ENCODE peak calls at places on chromosomes 3 and 15, in ten cellular contexts. K, J, V, X, U, M, R, S, G and T are unnamed samples.

GRCh38 chr3:141050913-141051632 is at the start of gene SPSB4:
- DNase-seq in R (peak), M (peak), J (peak), U (no peak), V (peak), K (peak), X (no peak), G (peak), S (peak), T (peak)

GRCh38 chr3:3200632-3201212 is 21.2 kb upstream of the CRBN start:
- DNase-seq in S (peak), R (peak), M (peak), J (no peak), X (peak), V (peak), K (peak), U (peak), G (peak), T (peak)

GRCh38 chr3:166114448-166114847 is 277.2 kb upstream of the BCHE start:
- DNase-seq in X (no peak), V (no peak), K (no peak), M (no peak), S (no peak), J (no peak), R (no peak), G (no peak), U (no peak), T (no peak)

GRCh38 chr3:3792391-3792790 is 6.8 kb upstream of the LRRN1 start:
- DNase-seq in R (no peak), S (no peak), K (no peak), X (no peak), M (no peak), G (no peak), U (no peak), V (no peak), J (no peak), T (no peak)

GRCh38 chr3:10763248-10763620 is 52.8 kb upstream of the SLC6A11 start:
- DNase-seq in X (no peak), G (no peak), R (no peak), J (no peak), K (no peak), V (no peak), U (no peak), S (no peak), M (no peak), T (no peak)

GRCh38 chr3:21094686-21095085 is 656.3 kb downstream of the ZNF385D start:
- DNase-seq in R (no peak), X (no peak), J (no peak), U (no peak), G (no peak), K (no peak), M (no peak), S (no peak), V (no peak), T (no peak)

GRCh38 chr3:43246956-43247355 is 39.4 kb upstream of the SNRK start:
- DNase-seq in R (no peak), K (peak), U (peak), V (no peak), X (peak), S (peak), M (no peak), J (no peak), G (no peak), T (no peak)

GRCh38 chr3:160403028-160403545 is 3.6 kb downstream of the SMC4 start:
- DNase-seq in M (no peak), J (no peak), U (no peak), G (no peak), R (no peak), K (peak), S (no peak), X (no peak), V (no peak), T (no peak)

GRCh38 chr3:24160424-24160823 is 215.3 kb downstream of the NR1D2 start:
- DNase-seq in G (no peak), U (no peak), R (no peak), X (no peak), J (no peak), M (no peak), K (peak), V (no peak), S (peak), T (no peak)

GRCh38 chr15:70094690-70095311 is 2.9 kb downstream of the TLE3 start:
- DNase-seq in K (peak), V (no peak), R (peak), M (no peak), U (peak), X (peak), J (no peak), S (no peak), G (no peak), T (no peak)